ENCODE peak calls at places on chromosomes 13 and 19, in four cellular contexts. T, S, D and K are unnamed samples.

GRCh38 chr19:21655540-21656126 is 111.7 kb downstream of the ZNF100 start:
- DNase-seq in T (no peak), S (no peak), D (no peak), K (no peak)

GRCh38 chr13:40764587-40765403 is 6.2 kb downstream of the MRPS31 start:
- DNase-seq in T (no peak), S (no peak), D (no peak), K (peak)

GRCh38 chr13:48728226-48728625 is 74.5 kb downstream of the CYSLTR2 start:
- DNase-seq in T (no peak), S (no peak), D (no peak), K (no peak)

GRCh38 chr13:101272886-101273285 is 143.4 kb downstream of the NALCN start:
- DNase-seq in T (no peak), S (no peak), D (no peak), K (no peak)

GRCh38 chr19:38469151-38469550 is 35.7 kb downstream of the RYR1 start:
- DNase-seq in T (no peak), S (no peak), D (no peak), K (no peak)

GRCh38 chr13:20128459-20128927 is 32.4 kb downstream of the GJA3 start:
- DNase-seq in T (no peak), S (no peak), D (no peak), K (no peak)

GRCh38 chr19:6236310-6237291 is 43.2 kb downstream of the MLLT1 start:
- DNase-seq in T (no peak), S (no peak), D (no peak), K (no peak)

GRCh38 chr13:100333141-100333540 is 244.2 kb downstream of the PCCA start:
- DNase-seq in T (no peak), S (no peak), D (no peak), K (no peak)

GRCh38 chr19:47471733-47472457 is at the start of gene SLC8A2:
- DNase-seq in T (peak), S (peak), D (peak), K (peak)

GRCh38 chr19:1232652-1233360 is 5.0 kb downstream of the CBARP start:
- DNase-seq in T (no peak), S (no peak), D (no peak), K (no peak)

GRCh38 chr19:1017115-1017905 is 3.6 kb downstream of the TMEM259 start:
- DNase-seq in T (no peak), S (no peak), D (no peak), K (no peak)

GRCh38 chr19:3668331-3669133 is 31.7 kb downstream of the PIP5K1C start:
- DNase-seq in T (no peak), S (no peak), D (no peak), K (no peak)

GRCh38 chr19:10758978-10759377 is 41.1 kb downstream of the DNM2 start:
- DNase-seq in T (no peak), S (no peak), D (no peak), K (no peak)

GRCh38 chr13:52760078-52760477 is 20.5 kb upstream of the CNMD start:
- DNase-seq in T (no peak), S (no peak), D (no peak), K (no peak)

GRCh38 chr13:98782654-98783053 is 30.2 kb upstream of the SLC15A1 start:
- DNase-seq in T (no peak), S (no peak), D (no peak), K (no peak)

GRCh38 chr19:10238172-10238783 is 7.1 kb upstream of the S1PR2 start:
- DNase-seq in T (peak), S (no peak), D (peak), K (no peak)

GRCh38 chr13:74056829-74057564 is 77.2 kb downstream of the KLF12 start:
- DNase-seq in T (no peak), S (no peak), D (no peak), K (no peak)

GRCh38 chr13:21913010-21913409 is 242.1 kb downstream of the FGF9 start:
- DNase-seq in T (no peak), S (no peak), D (no peak), K (no peak)

GRCh38 chr13:99733346-99733745 is 232.1 kb downstream of the TM9SF2 start:
- DNase-seq in T (no peak), S (no peak), D (no peak), K (no peak)

GRCh38 chr13:27997904-27998522 is 9.5 kb upstream of the URAD start:
- DNase-seq in T (peak), S (peak), D (no peak), K (no peak)

GRCh38 chr13:95480131-95480545 is 72.4 kb upstream of the CLDN10 start:
- DNase-seq in T (no peak), S (no peak), D (no peak), K (peak)

GRCh38 chr13:100394005-100394695 is 194.4 kb downstream of the GGACT start:
- DNase-seq in T (no peak), S (peak), D (peak), K (peak)

GRCh38 chr13:44726214-44726613 is 150.1 kb upstream of the TSC22D1 start:
- DNase-seq in T (no peak), S (no peak), D (peak), K (no peak)